ENCODE peak calls at places on chromosome 10, in seven cellular contexts. X is cardiac muscle cell, R is mammary epithelial cell, K is GM23248, Y is colonic mucosa, S is transverse colon, W is OCI-LY7. D is an unnamed sample.

GRCh38 chr10:24437302-24437701 is 228.4 kb downstream of the KIAA1217 start:
- DNase-seq in Y (no peak), R (no peak), X (no peak), S (no peak), W (no peak), K (no peak), D (no peak)

GRCh38 chr10:73623056-73623455 is 18.2 kb downstream of the MYOZ1 start:
- DNase-seq in K (no peak), X (no peak), Y (no peak), S (no peak), W (no peak), R (no peak), D (no peak)

GRCh38 chr10:6751363-6751762 is 171.3 kb upstream of the PRKCQ start:
- DNase-seq in X (no peak), S (no peak), W (no peak), Y (no peak), K (no peak), R (no peak), D (no peak)

GRCh38 chr10:129101232-129101980 is 365.6 kb upstream of the MGMT start:
- DNase-seq in Y (no peak), R (no peak), K (no peak), W (no peak), S (no peak), X (peak; percentile 86), D (no peak)

GRCh38 chr10:5856701-5857004 is 33.0 kb downstream of the ANKRD16 start:
- DNase-seq in S (no peak), W (no peak), K (no peak), Y (no peak), R (no peak), X (no peak), D (no peak)

GRCh38 chr10:14416308-14416700 is 85.6 kb upstream of the FRMD4A start:
- DNase-seq in W (no peak), X (no peak), K (no peak), Y (no peak), S (no peak), R (peak; percentile 51), D (no peak)

GRCh38 chr10:127877701-127878100 is 15.0 kb downstream of the CLRN3 start:
- DNase-seq in W (no peak), Y (peak; percentile 5), K (no peak), S (no peak), X (no peak), R (no peak), D (no peak)

GRCh38 chr10:90865400-90865799 is 6.4 kb upstream of the RPP30 start:
- DNase-seq in R (no peak), X (no peak), Y (no peak), S (no peak), K (peak; percentile 69), W (peak; percentile 29), D (no peak)

GRCh38 chr10:6108631-6109443 is 20.0 kb downstream of the RBM17 start:
- DNase-seq in K (peak; percentile 64), W (peak; percentile 68), Y (peak; percentile 35), S (no peak), X (peak; percentile 64), R (peak; percentile 14), D (no peak)

GRCh38 chr10:112078003-112078402 is 105.6 kb downstream of the GPAM start:
- DNase-seq in X (no peak), W (no peak), R (no peak), S (no peak), Y (no peak), K (no peak), D (no peak)

GRCh38 chr10:10587744-10588393 is 429.8 kb upstream of the CELF2 start:
- DNase-seq in S (no peak), Y (no peak), X (no peak), W (no peak), K (no peak), R (no peak), D (no peak)

GRCh38 chr10:74008212-74008731 is 10.4 kb downstream of the VCL start:
- DNase-seq in S (no peak), W (peak; percentile 76), X (no peak), K (peak; percentile 85), R (peak; percentile 61), Y (no peak), D (no peak)

GRCh38 chr10:86658261-86658741 is 4.0 kb downstream of the OPN4 start:
- DNase-seq in Y (no peak), S (peak; percentile 3), R (no peak), K (no peak), W (no peak), X (no peak), D (no peak)

GRCh38 chr10:43039629-43040481 is 37.0 kb upstream of the RET start:
- DNase-seq in W (no peak), Y (peak; percentile 7), S (no peak), R (no peak), X (no peak), K (peak; percentile 12), D (no peak)

GRCh38 chr10:88538038-88538437 is 45.1 kb downstream of the RNLS start:
- DNase-seq in K (peak; percentile 28), X (no peak), W (no peak), S (no peak), R (peak; percentile 37), Y (no peak), D (no peak)

GRCh38 chr10:88913803-88914202 is 33.8 kb downstream of the STAMBPL1 start:
- DNase-seq in R (no peak), W (no peak), Y (no peak), K (no peak), X (no peak), S (no peak), D (no peak)

GRCh38 chr10:17588420-17588819 is 28.8 kb downstream of the HACD1 start:
- DNase-seq in S (no peak), R (no peak), K (no peak), X (no peak), W (no peak), Y (no peak), D (no peak)

GRCh38 chr10:86708068-86708782 is 39.9 kb downstream of the LDB3 start:
- DNase-seq in S (no peak), X (no peak), W (no peak), K (no peak), R (no peak), Y (no peak), D (no peak)

GRCh38 chr10:42543840-42544372 is 94.5 kb downstream of the ZNF33B start:
- DNase-seq in K (no peak), S (no peak), W (no peak), R (peak; percentile 34), X (no peak), Y (no peak), D (no peak)

GRCh38 chr10:71081912-71082311 is 130.5 kb upstream of the UNC5B start:
- DNase-seq in S (peak; percentile 1), X (no peak), W (no peak), Y (peak; percentile 10), R (no peak), K (no peak), D (no peak)

GRCh38 chr10:50409965-50410811 is 158.9 kb upstream of the ASAH2 start:
- DNase-seq in R (peak; percentile 57), K (peak; percentile 56), X (no peak), Y (no peak), W (no peak), S (no peak), D (no peak)

GRCh38 chr10:66844176-66844947 is 81.5 kb upstream of the LRRTM3 start:
- DNase-seq in R (no peak), S (no peak), Y (no peak), X (no peak), K (no peak), W (no peak), D (no peak)

GRCh38 chr10:12508165-12508564 is 158.8 kb downstream of the CAMK1D start:
- DNase-seq in Y (no peak), K (no peak), S (no peak), W (no peak), R (no peak), X (no peak), D (no peak)

GRCh38 chr10:96263173-96263572 is 8.2 kb downstream of the BLNK start:
- DNase-seq in R (no peak), W (no peak), X (no peak), S (no peak), Y (no peak), K (no peak), D (no peak)

GRCh38 chr10:6068422-6068821 is 6.3 kb upstream of the IL2RA start:
- DNase-seq in R (no peak), X (no peak), Y (no peak), K (no peak), W (peak; percentile 90), S (peak; percentile 46), D (no peak)

GRCh38 chr10:34305189-34305588 is 509.9 kb downstream of the PARD3 start:
- DNase-seq in Y (peak; percentile 22), X (peak; percentile 49), R (peak; percentile 57), W (peak; percentile 1), K (no peak), S (peak; percentile 18), D (no peak)

GRCh38 chr10:18313146-18313542 is 172.9 kb downstream of the CACNB2 start:
- DNase-seq in K (no peak), X (no peak), S (no peak), R (no peak), Y (no peak), W (no peak), D (no peak)

GRCh38 chr10:117408436-117409384 is 33.5 kb upstream of the PDZD8 start:
- DNase-seq in Y (no peak), K (no peak), X (no peak), S (no peak), R (no peak), W (no peak), D (no peak)

GRCh38 chr10:121983828-121984227 is 5.1 kb upstream of the TACC2 start:
- DNase-seq in W (no peak), S (no peak), R (no peak), Y (no peak), X (no peak), K (no peak), D (no peak)
- H3K36me3 ChIP-seq in W (no peaks in the 10 kb centered on the region), S (no peaks in the 10 kb centered on the region), R (no peaks in the 10 kb centered on the region), Y (no peaks in the 10 kb centered on the region), X (no peaks in the 10 kb centered on the region), K (no peaks in the 10 kb centered on the region), D (no peaks in the 10 kb centered on the region)

GRCh38 chr10:52316500-52316899 is 2.4 kb downstream of the DKK1 start:
- DNase-seq in X (no peak), S (no peak), Y (no peak), R (no peak), K (no peak), W (no peak), D (no peak)
- H3K4me3 ChIP-seq in X (no peak overlapping the region), S (no peak overlapping the region), Y (no peak overlapping the region), R (peak overlapping the region; percentile 91), K (peak overlapping the region; percentile 92), W (no peak overlapping the region), D (no peak overlapping the region)

DNA sequence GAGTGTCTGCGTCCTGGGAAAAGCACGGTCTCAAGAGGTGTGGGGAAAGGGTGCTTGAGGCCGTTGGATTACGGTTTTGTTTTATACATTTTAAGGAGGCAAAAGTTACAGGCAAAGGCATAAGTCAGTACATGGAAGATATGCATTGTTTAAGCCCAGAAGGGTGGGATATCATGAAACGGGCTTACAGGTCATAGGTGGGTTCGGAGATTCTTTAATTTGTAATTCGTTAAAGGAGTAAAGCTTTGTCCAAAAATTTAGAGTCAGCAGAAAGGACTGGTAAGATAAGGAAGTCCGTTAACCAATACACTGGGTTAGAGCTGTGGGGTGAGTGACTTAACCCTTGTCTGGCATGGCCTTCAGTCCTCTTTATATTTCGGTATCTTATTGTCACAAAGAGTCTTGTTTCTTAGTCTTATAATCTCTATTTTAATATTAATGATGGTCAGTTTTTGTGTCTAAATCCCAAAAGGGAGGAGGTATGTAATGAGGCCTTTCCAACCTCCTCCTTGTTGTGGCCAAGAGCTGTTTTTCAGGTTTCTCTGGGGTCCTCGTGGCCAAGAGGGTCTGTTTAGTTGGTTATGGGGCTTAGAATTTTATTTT is 12.7 kb downstream of the TSPAN14 start:
- DNase-seq in X (no peak), K (no peak), W (no peak), S (no peak), R (no peak), Y (no peak), D (no peak)
- H3K36me3 ChIP-seq in X (no peaks in the 10 kb centered on the region), K (no peaks in the 10 kb centered on the region), W (peaks cover 22% of the 10 kb centered on the region), S (no peaks in the 10 kb centered on the region), R (peaks cover 2% of the 10 kb centered on the region), Y (no peaks in the 10 kb centered on the region), D (no peaks in the 10 kb centered on the region)

GRCh38 chr10:52232561-52233350 is 81.3 kb upstream of the DKK1 start:
- DNase-seq in X (peak; percentile 10), K (peak; percentile 6), R (no peak), Y (peak; percentile 26), S (peak; percentile 15), W (no peak), D (no peak)
- H3K4me3 ChIP-seq in X (peak overlapping the region; percentile 29), K (no peak overlapping the region), R (peak overlapping the region; percentile 21), Y (peak overlapping the region; percentile 8), S (peak overlapping the region; percentile 38), W (no peak overlapping the region), D (no peak overlapping the region)

D was measured in mucosa of descending colon.